ENCODE peak calls at places on chromosomes 12 and 14, in four cellular contexts. One of them, this sample, is unnamed.

GRCh38 chr12:66190519-66191406 is 1.7 kb downstream of the IRAK3 start:
- DNase-seq in hepatocyte: no peak
- DNase-seq in right cardiac atrium: no peak
- DNase-seq in left ventricle myocardium inferior: no peak
- DNase-seq in this sample: no peak

GRCh38 chr14:36520601-36521525 is 831 bp upstream of the NKX2-1 start:
- DNase-seq in hepatocyte: peak; percentile 61
- DNase-seq in right cardiac atrium: no peak
- DNase-seq in left ventricle myocardium inferior: no peak
- DNase-seq in this sample: peak; percentile 5

GRCh38 chr12:101018540-101018939 is 191.5 kb downstream of the SLC5A8 start:
- DNase-seq in hepatocyte: peak; percentile 77
- DNase-seq in right cardiac atrium: no peak
- DNase-seq in left ventricle myocardium inferior: no peak
- DNase-seq in this sample: no peak

GRCh38 chr14:99724196-99724891 is 40.2 kb downstream of the CYP46A1 start:
- DNase-seq in hepatocyte: no peak
- DNase-seq in right cardiac atrium: no peak
- DNase-seq in left ventricle myocardium inferior: no peak
- DNase-seq in this sample: no peak

GRCh38 chr12:51862947-51863346 is 14.4 kb upstream of the FIGNL2 start:
- DNase-seq in hepatocyte: no peak
- DNase-seq in right cardiac atrium: no peak
- DNase-seq in left ventricle myocardium inferior: no peak
- DNase-seq in this sample: no peak

GRCh38 chr14:100106260-100106659 is 41.0 kb downstream of the EVL start:
- DNase-seq in hepatocyte: no peak
- DNase-seq in right cardiac atrium: no peak
- DNase-seq in left ventricle myocardium inferior: no peak
- DNase-seq in this sample: no peak

GRCh38 chr14:55869397-55870049 is 248.7 kb upstream of the PELI2 start:
- DNase-seq in hepatocyte: no peak
- DNase-seq in right cardiac atrium: no peak
- DNase-seq in left ventricle myocardium inferior: no peak
- DNase-seq in this sample: no peak

GRCh38 chr12:95836185-95836609 is 22.6 kb upstream of the SNRPF start:
- DNase-seq in hepatocyte: no peak
- DNase-seq in right cardiac atrium: no peak
- DNase-seq in left ventricle myocardium inferior: no peak
- DNase-seq in this sample: peak; percentile 68

GRCh38 chr12:21773799-21774198 is 707 bp downstream of the KCNJ8 start:
- DNase-seq in hepatocyte: no peak
- DNase-seq in right cardiac atrium: peak; percentile 26
- DNase-seq in left ventricle myocardium inferior: no peak
- DNase-seq in this sample: no peak

GRCh38 chr12:59651230-59651920 is 55.5 kb downstream of the SLC16A7 start:
- DNase-seq in hepatocyte: peak; percentile 11
- DNase-seq in right cardiac atrium: no peak
- DNase-seq in left ventricle myocardium inferior: no peak
- DNase-seq in this sample: no peak

GRCh38 chr12:42143401-42144173 is 1.1 kb downstream of the GXYLT1 start:
- DNase-seq in hepatocyte: peak; percentile 20
- DNase-seq in right cardiac atrium: no peak
- DNase-seq in left ventricle myocardium inferior: no peak
- DNase-seq in this sample: peak; percentile 29

GRCh38 chr12:109771746-109772621 is 58.4 kb downstream of the FAM222A start:
- DNase-seq in hepatocyte: peak; percentile 5
- DNase-seq in right cardiac atrium: no peak
- DNase-seq in left ventricle myocardium inferior: no peak
- DNase-seq in this sample: no peak

GRCh38 chr12:553216-554000 is 93.7 kb downstream of the B4GALNT3 start:
- DNase-seq in hepatocyte: no peak
- DNase-seq in right cardiac atrium: no peak
- DNase-seq in left ventricle myocardium inferior: no peak
- DNase-seq in this sample: peak; percentile 37

GRCh38 chr12:34405286-34406227 is 383.3 kb downstream of the ALG10 start:
- DNase-seq in hepatocyte: peak; percentile 2
- DNase-seq in right cardiac atrium: peak; percentile 32
- DNase-seq in left ventricle myocardium inferior: peak; percentile 8
- DNase-seq in this sample: no peak

GRCh38 chr12:108218911-108219310 is 89.8 kb downstream of the WSCD2 start:
- DNase-seq in hepatocyte: no peak
- DNase-seq in right cardiac atrium: no peak
- DNase-seq in left ventricle myocardium inferior: no peak
- DNase-seq in this sample: no peak

GRCh38 chr14:92665699-92666110 is 82.7 kb downstream of the LGMN start:
- DNase-seq in hepatocyte: no peak
- DNase-seq in right cardiac atrium: peak; percentile 47
- DNase-seq in left ventricle myocardium inferior: no peak
- DNase-seq in this sample: no peak

GRCh38 chr12:123286997-123287396 is 15.3 kb upstream of the CDK2AP1 start:
- DNase-seq in hepatocyte: no peak
- DNase-seq in right cardiac atrium: no peak
- DNase-seq in left ventricle myocardium inferior: no peak
- DNase-seq in this sample: no peak

GRCh38 chr14:32298346-32298745 is 30.8 kb upstream of the AKAP6 start:
- DNase-seq in hepatocyte: no peak
- DNase-seq in right cardiac atrium: no peak
- DNase-seq in left ventricle myocardium inferior: no peak
- DNase-seq in this sample: no peak

GRCh38 chr12:86257173-86257572 is 982 bp upstream of the MGAT4C start:
- DNase-seq in hepatocyte: no peak
- DNase-seq in right cardiac atrium: no peak
- DNase-seq in left ventricle myocardium inferior: no peak
- DNase-seq in this sample: no peak

GRCh38 chr12:79083181-79083580 is 218.6 kb downstream of the SYT1 start:
- DNase-seq in hepatocyte: no peak
- DNase-seq in right cardiac atrium: no peak
- DNase-seq in left ventricle myocardium inferior: no peak
- DNase-seq in this sample: no peak

GRCh38 chr12:10624631-10625030 is 11.2 kb upstream of the MAGOHB start:
- DNase-seq in hepatocyte: no peak
- DNase-seq in right cardiac atrium: no peak
- DNase-seq in left ventricle myocardium inferior: no peak
- DNase-seq in this sample: no peak

GRCh38 chr14:55285048-55285652 is 13.9 kb downstream of the FBXO34 start:
- DNase-seq in hepatocyte: no peak
- DNase-seq in right cardiac atrium: no peak
- DNase-seq in left ventricle myocardium inferior: no peak
- DNase-seq in this sample: no peak

GRCh38 chr14:97777622-97778021 is 980.4 kb downstream of the VRK1 start:
- DNase-seq in hepatocyte: no peak
- DNase-seq in right cardiac atrium: no peak
- DNase-seq in left ventricle myocardium inferior: no peak
- DNase-seq in this sample: no peak

GRCh38 chr12:55716582-55717396 is 943 bp downstream of the BLOC1S1 start:
- DNase-seq in hepatocyte: peak; percentile 4
- DNase-seq in right cardiac atrium: peak; percentile 52
- DNase-seq in left ventricle myocardium inferior: no peak
- DNase-seq in this sample: no peak

GRCh38 chr12:43306066-43306465 is 245.9 kb downstream of the ADAMTS20 start:
- DNase-seq in hepatocyte: peak; percentile 31
- DNase-seq in right cardiac atrium: no peak
- DNase-seq in left ventricle myocardium inferior: no peak
- DNase-seq in this sample: no peak

GRCh38 chr14:96077983-96078686 is 39.0 kb downstream of the C14orf132 start:
- DNase-seq in hepatocyte: no peak
- DNase-seq in right cardiac atrium: no peak
- DNase-seq in left ventricle myocardium inferior: no peak
- DNase-seq in this sample: no peak

GRCh38 chr14:78405071-78405856 is 235.1 kb downstream of the NRXN3 start:
- DNase-seq in hepatocyte: peak; percentile 7
- DNase-seq in right cardiac atrium: no peak
- DNase-seq in left ventricle myocardium inferior: no peak
- DNase-seq in this sample: no peak

GRCh38 chr12:105378821-105379400 is 48.4 kb downstream of the C12orf75 start:
- DNase-seq in hepatocyte: no peak
- DNase-seq in right cardiac atrium: no peak
- DNase-seq in left ventricle myocardium inferior: no peak
- DNase-seq in this sample: no peak

GRCh38 chr12:6604254-6605029 is 2.7 kb downstream of the CHD4 start:
- DNase-seq in hepatocyte: no peak
- DNase-seq in right cardiac atrium: no peak
- DNase-seq in left ventricle myocardium inferior: no peak
- DNase-seq in this sample: peak; percentile 59

GRCh38 chr12:15256760-15257159 is 35.5 kb upstream of the RERG start:
- DNase-seq in hepatocyte: no peak
- DNase-seq in right cardiac atrium: peak; percentile 54
- DNase-seq in left ventricle myocardium inferior: no peak
- DNase-seq in this sample: no peak

GRCh38 chr12:113650476-113650875 is 178.8 kb upstream of the LHX5 start:
- DNase-seq in hepatocyte: no peak
- DNase-seq in right cardiac atrium: no peak
- DNase-seq in left ventricle myocardium inferior: no peak
- DNase-seq in this sample: no peak

GRCh38 chr12:124713436-124714082 is 146.1 kb upstream of the NCOR2 start:
- DNase-seq in hepatocyte: peak; percentile 61
- DNase-seq in right cardiac atrium: no peak
- DNase-seq in left ventricle myocardium inferior: no peak
- DNase-seq in this sample: peak; percentile 61

GRCh38 chr12:58313091-58313855 is 371.9 kb downstream of the ATP23 start:
- DNase-seq in hepatocyte: no peak
- DNase-seq in right cardiac atrium: no peak
- DNase-seq in left ventricle myocardium inferior: no peak
- DNase-seq in this sample: no peak

DNA sequence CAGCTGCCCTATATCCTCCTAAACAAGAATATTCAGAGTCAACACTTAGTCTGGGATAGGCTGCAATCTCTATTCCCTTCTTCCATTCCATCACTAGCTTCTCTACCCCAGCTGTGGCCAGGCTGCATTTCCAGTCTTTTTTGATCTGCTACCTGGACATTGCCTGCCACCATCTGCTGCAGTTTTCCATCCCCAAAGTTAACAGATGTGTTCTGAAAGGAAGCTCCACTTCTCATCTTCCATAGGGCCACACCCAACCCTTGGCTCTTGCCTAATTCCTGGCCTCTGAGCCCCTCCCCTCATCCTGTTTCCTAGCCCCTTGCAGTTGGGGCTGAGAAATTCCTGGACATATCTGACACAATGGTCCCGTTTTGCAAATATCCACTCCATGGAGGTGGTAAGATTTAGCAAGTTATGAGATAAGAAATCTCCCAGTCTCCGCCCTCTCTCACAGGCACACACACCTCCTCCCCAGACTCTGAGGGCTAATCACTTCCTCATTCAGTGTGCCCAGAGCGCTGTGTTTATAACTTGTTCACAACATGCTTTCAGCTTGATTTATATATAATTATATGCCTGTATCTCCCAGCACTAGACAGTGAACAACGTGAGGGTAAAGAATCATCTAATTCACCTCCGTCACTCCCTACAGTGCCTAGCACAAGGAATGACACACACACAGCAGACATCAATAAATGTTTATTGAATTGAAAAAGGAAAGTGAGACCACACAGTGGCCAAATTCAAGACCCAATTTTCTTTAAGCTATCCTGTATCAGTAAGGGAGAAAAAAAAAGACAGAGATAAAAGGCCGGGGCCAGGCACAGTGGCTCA is 13.4 kb downstream of the SMUG1 start:
- DNase-seq in hepatocyte: no peak
- DNase-seq in right cardiac atrium: no peak
- DNase-seq in left ventricle myocardium inferior: no peak
- DNase-seq in this sample: peak; percentile 47
- H3K27me3 ChIP-seq in hepatocyte: peaks cover 35% of the 10 kb centered on the region
- H3K27me3 ChIP-seq in right cardiac atrium: no peaks in the 10 kb centered on the region
- H3K27me3 ChIP-seq in left ventricle myocardium inferior: peaks cover 50% of the 10 kb centered on the region
- H3K27me3 ChIP-seq in this sample: peaks cover 7% of the 10 kb centered on the region

DNA sequence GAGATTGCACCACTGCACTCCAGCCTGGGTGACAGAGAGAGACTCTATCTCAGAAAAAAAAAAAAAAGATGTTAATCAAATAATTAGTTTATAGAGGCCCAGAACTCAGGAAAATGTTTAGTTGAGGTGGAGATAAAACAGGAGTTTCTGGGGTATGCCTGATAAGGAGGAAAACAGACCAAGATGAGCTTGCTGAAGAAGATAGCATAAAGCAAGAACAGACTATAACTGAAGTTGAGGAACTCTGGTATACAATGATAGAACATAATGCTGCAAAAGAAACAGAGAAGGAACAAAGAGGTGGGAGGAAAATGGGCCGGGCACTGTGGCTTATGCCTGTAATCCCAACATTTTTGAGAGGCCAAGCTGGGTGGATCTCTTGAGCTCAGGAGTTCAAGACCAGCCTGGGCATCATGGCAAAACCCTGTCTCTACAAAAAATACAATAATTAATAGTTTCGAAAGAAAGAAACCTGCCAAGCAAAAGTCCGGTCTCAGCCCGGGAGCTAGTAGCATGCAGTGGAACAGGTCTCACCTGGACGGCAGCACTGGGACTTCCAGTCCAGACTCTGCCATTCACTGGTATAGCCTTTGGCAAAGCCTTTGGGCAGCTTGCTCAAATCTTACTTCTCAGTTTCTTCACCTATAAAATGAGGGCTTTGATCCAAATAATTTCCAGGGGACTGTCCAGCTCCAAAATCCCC is 25.4 kb downstream of the SLC35E3 start:
- DNase-seq in hepatocyte: no peak
- DNase-seq in right cardiac atrium: no peak
- DNase-seq in left ventricle myocardium inferior: no peak
- DNase-seq in this sample: no peak
- H3K27ac ChIP-seq in hepatocyte: no peak overlapping the region
- H3K27ac ChIP-seq in right cardiac atrium: no peak overlapping the region
- H3K27ac ChIP-seq in left ventricle myocardium inferior: no peak overlapping the region
- H3K27ac ChIP-seq in this sample: no peak overlapping the region

GRCh38 chr14:105069887-105070759 is 4.9 kb upstream of the GPR132 start:
- DNase-seq in hepatocyte: peak; percentile 8
- DNase-seq in right cardiac atrium: peak; percentile 73
- DNase-seq in left ventricle myocardium inferior: peak; percentile 45
- DNase-seq in this sample: no peak

GRCh38 chr14:105067969-105068301 is 2.7 kb upstream of the GPR132 start:
- DNase-seq in hepatocyte: no peak
- DNase-seq in right cardiac atrium: no peak
- DNase-seq in left ventricle myocardium inferior: no peak
- DNase-seq in this sample: no peak

GRCh38 chr14:105069554-105069886 is 4.3 kb upstream of the GPR132 start:
- DNase-seq in hepatocyte: no peak
- DNase-seq in right cardiac atrium: no peak
- DNase-seq in left ventricle myocardium inferior: no peak
- DNase-seq in this sample: no peak

GRCh38 chr14:105067140-105067968 is 2.1 kb upstream of the GPR132 start:
- DNase-seq in hepatocyte: no peak
- DNase-seq in right cardiac atrium: no peak
- DNase-seq in left ventricle myocardium inferior: no peak
- DNase-seq in this sample: peak; percentile 29

GRCh38 chr14:105068818-105069217 is 3.6 kb upstream of the GPR132 start:
- DNase-seq in hepatocyte: no peak
- DNase-seq in right cardiac atrium: no peak
- DNase-seq in left ventricle myocardium inferior: no peak
- DNase-seq in this sample: no peak
- H3K27me3 ChIP-seq in hepatocyte: no peaks in the 10 kb centered on the region
- H3K27me3 ChIP-seq in right cardiac atrium: no peaks in the 10 kb centered on the region
- H3K27me3 ChIP-seq in left ventricle myocardium inferior: peaks cover 55% of the 10 kb centered on the region
- H3K27me3 ChIP-seq in this sample: no peaks in the 10 kb centered on the region

DNA sequence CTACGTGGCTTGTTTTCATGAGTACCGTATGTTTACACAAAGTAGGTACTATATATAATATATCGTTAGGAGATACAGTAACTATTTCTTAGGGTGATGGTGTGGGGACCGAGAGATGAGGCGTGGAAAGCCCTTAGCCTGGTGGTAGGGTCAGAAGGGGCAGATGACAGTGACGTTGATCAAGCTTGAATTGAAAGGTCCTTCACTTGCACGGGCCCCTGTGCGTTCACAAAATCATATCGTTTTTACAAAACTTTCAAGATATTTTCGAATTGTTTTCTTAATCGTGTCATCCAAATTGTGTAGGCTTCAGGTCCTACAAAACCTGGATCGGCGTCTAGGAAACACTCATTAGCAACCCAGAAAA is 881 bp upstream of the SOS2 start:
- DNase-seq in hepatocyte: no peak
- DNase-seq in right cardiac atrium: no peak
- DNase-seq in left ventricle myocardium inferior: no peak
- DNase-seq in this sample: no peak
- H3K27ac ChIP-seq in hepatocyte: peak overlapping the region; percentile 94
- H3K27ac ChIP-seq in right cardiac atrium: peak overlapping the region; percentile 91
- H3K27ac ChIP-seq in left ventricle myocardium inferior: peak overlapping the region; percentile 99
- H3K27ac ChIP-seq in this sample: peak overlapping the region; percentile 99

This sample was measured in small intestine.